ENCODE peak calls at places on chromosomes 2 and 18, in six cellular contexts. R, W, O, J, G and H are unnamed samples.
A peak's percentile ranks its signal among the peaks of the same experiment; 100 is the strongest.

GRCh38 chr2:54208364-54209240 is 47.4 kb downstream of the TSPYL6 start:
- DNase-seq in G (no peak), R (peak; percentile 58), W (no peak), O (peak; percentile 33), J (no peak), H (no peak)

GRCh38 chr2:58553522-58553921 is 312.4 kb upstream of the FANCL start:
- DNase-seq in G (no peak), W (no peak), O (no peak), J (no peak), R (no peak), H (no peak)

GRCh38 chr2:140988597-140988996 is 1142.2 kb downstream of the LRP1B start:
- DNase-seq in W (no peak), O (no peak), J (no peak), G (no peak), R (peak; percentile 56), H (no peak)

GRCh38 chr18:54241483-54241882 is 17.0 kb upstream of the MBD2 start:
- DNase-seq in O (no peak), R (no peak), G (no peak), J (no peak), W (no peak), H (no peak)

GRCh38 chr2:238912228-238912915 is 64.5 kb downstream of the TWIST2 start:
- DNase-seq in R (peak; percentile 44), G (no peak), J (no peak), W (no peak), O (no peak), H (no peak)

GRCh38 chr18:6088432-6088831 is 193.1 kb upstream of the TMEM200C start:
- DNase-seq in G (no peak), R (no peak), J (no peak), O (no peak), W (no peak), H (no peak)

GRCh38 chr2:85255456-85255812 is 72.4 kb downstream of the TGOLN2 start:
- DNase-seq in W (no peak), O (no peak), R (no peak), J (no peak), G (no peak), H (no peak)

GRCh38 chr2:138334323-138334722 is 167.2 kb upstream of the SPOPL start:
- DNase-seq in G (no peak), W (no peak), J (no peak), R (no peak), O (no peak), H (no peak)

GRCh38 chr2:177666408-177666807 is 273.8 kb downstream of the AGPS start:
- DNase-seq in G (no peak), W (no peak), O (peak; percentile 46), J (no peak), R (peak; percentile 6), H (no peak)

GRCh38 chr2:64626963-64627760 is 26.6 kb downstream of the SERTAD2 start:
- DNase-seq in O (no peak), R (no peak), W (no peak), G (no peak), J (no peak), H (no peak)

GRCh38 chr2:1137992-1138391 is 187.3 kb downstream of the SNTG2 start:
- DNase-seq in W (no peak), J (no peak), O (no peak), R (no peak), G (no peak), H (no peak)

GRCh38 chr2:70923378-70924015 is 12.2 kb upstream of the ATP6V1B1 start:
- DNase-seq in J (no peak), R (no peak), W (peak; percentile 17), G (peak; percentile 42), O (no peak), H (no peak)

GRCh38 chr2:181164699-181165098 is 184.3 kb downstream of the UBE2E3 start:
- DNase-seq in O (no peak), G (peak; percentile 36), R (no peak), W (peak; percentile 44), J (no peak), H (no peak)

GRCh38 chr2:191968151-191968550 is 121.3 kb upstream of the CAVIN2 start:
- DNase-seq in J (no peak), W (no peak), O (no peak), R (no peak), G (no peak), H (no peak)

GRCh38 chr2:198657520-198658121 is 800.1 kb downstream of the SATB2 start:
- DNase-seq in O (peak; percentile 16), W (peak; percentile 74), R (peak; percentile 26), G (no peak), J (no peak), H (peak; percentile 16)

GRCh38 chr2:120861191-120861575 is 125.5 kb downstream of the GLI2 start:
- DNase-seq in R (no peak), W (no peak), O (no peak), J (no peak), G (no peak), H (no peak)

GRCh38 chr2:149055751-149056150 is 17.3 kb downstream of the LYPD6B start:
- DNase-seq in R (no peak), W (no peak), O (no peak), J (no peak), G (no peak), H (no peak)